ENCODE peak calls at places on chromosomes 16 and 17, in six cellular contexts. F is uterus, S is esophagus squamous epithelium, O is A549, D is PC-9, T is K562. R is an unnamed sample.
A peak's percentile ranks its signal among the peaks of the same experiment; 100 is the strongest.

GRCh38 chr17:20278805-20279204 is 188.5 kb downstream of the LGALS9B start:
- DNase-seq in F (no peak), S (no peak), O (no peak), D (no peak), T (no peak), R (no peak)

GRCh38 chr17:18950944-18951905 is 740 bp upstream of the SLC5A10 start:
- DNase-seq in F (no peak), S (no peak), O (no peak), D (no peak), T (no peak), R (no peak)

GRCh38 chr17:36849871-36850348 is 87.4 kb upstream of the LHX1 start:
- DNase-seq in F (no peak), S (no peak), O (peak; percentile 43), D (peak; percentile 54), T (peak; percentile 57), R (no peak)

GRCh38 chr16:89446975-89447293 is 43.4 kb downstream of the ANKRD11 start:
- DNase-seq in F (no peak), S (no peak), O (no peak), D (no peak), T (no peak), R (no peak)

GRCh38 chr17:39196820-39197331 is 593 bp downstream of the CACNB1 start:
- DNase-seq in F (no peak), S (no peak), O (peak; percentile 62), D (peak; percentile 64), T (no peak), R (peak; percentile 73)

GRCh38 chr17:43940630-43941029 is 1.6 kb downstream of the PPY start:
- DNase-seq in F (no peak), S (no peak), O (peak; percentile 58), D (peak; percentile 27), T (peak; percentile 55), R (peak; percentile 86)

GRCh38 chr16:47018223-47018891 is 44.9 kb upstream of the DNAJA2 start:
- DNase-seq in F (no peak), S (no peak), O (peak; percentile 75), D (peak; percentile 50), T (peak; percentile 61), R (peak; percentile 62)

GRCh38 chr16:49547448-49547847 is 173.8 kb downstream of the C16orf78 start:
- DNase-seq in F (no peak), S (no peak), O (no peak), D (no peak), T (no peak), R (no peak)

GRCh38 chr17:28950017-28950751 is 1.1 kb downstream of the PHF12 start:
- DNase-seq in F (peak; percentile 54), S (no peak), O (peak; percentile 64), D (peak; percentile 19), T (peak; percentile 34), R (peak; percentile 80)

GRCh38 chr16:3999479-3999868 is 116.8 kb downstream of the ADCY9 start:
- DNase-seq in F (peak; percentile 81), S (no peak), O (peak; percentile 29), D (no peak), T (no peak), R (no peak)

GRCh38 chr16:83733301-83733700 is 74.5 kb upstream of the HSBP1 start:
- DNase-seq in F (no peak), S (no peak), O (no peak), D (no peak), T (no peak), R (no peak)

GRCh38 chr17:45668316-45668715 is 115.8 kb upstream of the CRHR1 start:
- DNase-seq in F (no peak), S (no peak), O (no peak), D (no peak), T (no peak), R (no peak)

GRCh38 chr17:78995022-78995760 is 14.4 kb downstream of the CANT1 start:
- DNase-seq in F (peak; percentile 16), S (no peak), O (no peak), D (no peak), T (no peak), R (no peak)

DNA sequence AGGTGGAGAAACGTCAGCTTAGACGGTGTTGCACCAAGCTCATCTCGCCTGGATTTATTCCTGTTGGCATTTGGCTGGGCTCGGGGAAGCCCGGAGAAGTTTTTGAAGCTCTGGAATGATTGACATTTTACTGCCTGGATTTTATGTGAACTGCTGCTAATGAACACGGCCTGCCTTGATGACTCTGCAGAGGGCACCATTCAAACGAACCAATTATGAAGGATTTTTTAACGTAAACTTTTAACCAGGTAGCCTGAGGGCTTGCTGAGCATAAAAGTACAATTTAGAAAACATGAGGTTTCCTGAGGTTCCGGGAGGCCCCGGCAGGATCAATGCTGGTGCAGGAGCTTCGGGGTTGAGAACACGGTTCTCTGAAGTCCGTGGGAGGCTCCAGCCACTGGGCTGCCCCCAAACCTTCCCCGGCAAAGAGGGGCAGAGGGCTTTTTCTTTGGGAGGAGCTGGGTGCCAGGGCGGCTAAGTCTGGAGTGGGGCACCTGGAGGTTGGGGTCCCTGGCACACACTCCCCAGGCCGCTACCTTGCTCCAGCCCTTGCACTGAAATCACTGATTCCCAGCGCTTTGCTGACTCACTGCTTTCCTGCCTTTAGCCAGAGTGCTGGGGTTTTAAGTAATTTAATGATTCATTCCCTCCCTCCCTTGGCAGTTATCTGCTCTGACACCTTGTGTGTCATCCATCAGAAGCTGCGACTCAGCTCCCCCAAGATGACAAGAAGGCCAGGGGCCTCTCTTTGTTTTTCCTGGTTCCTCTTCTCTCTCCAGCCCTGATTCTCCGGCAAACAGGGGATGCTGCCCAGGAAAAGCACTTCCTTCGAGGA is 161.2 kb upstream of the IRX3 start:
- DNase-seq in F (no peak), S (no peak), O (peak; percentile 49), D (peak; percentile 17), T (peak; percentile 82), R (no peak)
- H3K27ac ChIP-seq in F (no peak overlapping the region), S (no peak overlapping the region), O (peak overlapping the region; percentile 57), D (peak overlapping the region; percentile 22), T (no peak overlapping the region), R (no peak overlapping the region)

GRCh38 chr17:41377546-41377945 is 4.6 kb downstream of the KRT34 start:
- DNase-seq in F (no peak), S (no peak), O (no peak), D (no peak), T (no peak), R (no peak)
- TF ChIP-seq CTCF in F (no peak), S (no peak), O (no peak), D (no peak), T (no peak), R (no peak)

GRCh38 chr17:61412860-61413653 is 13.4 kb downstream of the TBX2 start:
- DNase-seq in F (no peak), S (no peak), O (peak; percentile 8), D (no peak), T (no peak), R (peak; percentile 84)
- H3K27ac ChIP-seq in F (peak overlapping the region; percentile 91), S (peak overlapping the region; percentile 88), O (peak overlapping the region; percentile 85), D (no peak overlapping the region), T (no peak overlapping the region), R (no peak overlapping the region)

DNA sequence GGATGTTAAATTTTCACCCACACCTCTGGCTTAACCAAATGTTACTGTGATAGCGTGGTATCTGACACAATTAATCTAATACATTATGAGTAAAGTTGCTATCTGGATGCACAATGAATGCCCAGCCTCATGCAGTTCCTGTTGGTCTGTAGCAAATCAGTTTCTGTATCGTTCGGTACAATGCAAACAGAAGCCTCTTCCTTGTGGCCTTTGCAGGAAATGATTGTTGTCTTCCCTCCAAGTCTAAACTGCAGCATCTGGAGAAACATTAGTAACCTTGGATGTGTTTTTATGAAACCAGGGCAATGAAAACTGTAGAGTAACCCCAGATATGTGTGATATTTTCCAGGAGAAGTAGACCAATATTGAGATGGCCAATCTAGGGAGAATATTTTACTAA is 46.8 kb downstream of the CYB561 start:
- DNase-seq in F (no peak), S (no peak), O (no peak), D (no peak), T (no peak), R (no peak)
- TF ChIP-seq CTCF in F (no peak), S (no peak), O (no peak), D (no peak), T (no peak), R (no peak)

DNA sequence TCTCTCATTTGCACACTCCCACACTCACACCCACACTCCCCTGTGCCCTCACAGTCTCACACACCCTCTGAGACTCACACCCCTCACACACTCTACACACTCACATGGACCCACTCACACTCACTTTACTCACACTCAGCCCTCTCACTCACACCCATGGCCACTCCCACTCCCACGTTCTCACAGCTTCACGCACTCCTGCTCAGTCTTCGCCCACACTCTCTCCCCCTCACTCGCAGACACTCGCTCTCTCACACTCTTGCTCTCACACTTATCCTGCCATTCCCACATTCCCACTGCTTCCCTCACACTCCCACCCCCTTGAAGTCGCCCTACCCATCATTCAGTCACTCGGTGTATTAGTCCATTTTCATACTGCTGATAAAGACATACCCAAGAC is 47.9 kb downstream of the CCDC182 start:
- DNase-seq in F (no peak), S (no peak), O (no peak), D (no peak), T (no peak), R (no peak)
- H3K27ac ChIP-seq in F (no peak overlapping the region), S (no peak overlapping the region), O (no peak overlapping the region), D (no peak overlapping the region), T (no peak overlapping the region), R (no peak overlapping the region)

DNA sequence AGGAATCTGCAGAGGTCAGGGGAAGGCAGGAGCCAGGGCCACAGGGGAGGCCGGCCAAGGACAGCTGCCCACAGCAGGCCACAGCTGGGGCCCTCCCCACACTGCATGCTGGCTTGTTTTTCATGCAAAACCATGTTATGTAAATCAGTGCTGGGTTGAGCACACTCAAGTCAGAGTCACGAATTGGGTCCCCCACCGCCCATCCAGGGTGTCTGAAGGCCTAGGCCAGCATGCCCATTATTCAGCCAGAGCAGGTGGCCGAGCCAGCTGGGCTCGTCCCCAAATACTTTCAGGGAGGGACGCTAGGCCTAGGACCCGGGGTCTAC is 51.2 kb upstream of the TOB1 start:
- DNase-seq in F (no peak), S (no peak), O (no peak), D (no peak), T (no peak), R (peak; percentile 75)
- TF ChIP-seq CTCF in F (no peak), S (no peak), O (no peak), D (no peak), T (no peak), R (no peak)

DNA sequence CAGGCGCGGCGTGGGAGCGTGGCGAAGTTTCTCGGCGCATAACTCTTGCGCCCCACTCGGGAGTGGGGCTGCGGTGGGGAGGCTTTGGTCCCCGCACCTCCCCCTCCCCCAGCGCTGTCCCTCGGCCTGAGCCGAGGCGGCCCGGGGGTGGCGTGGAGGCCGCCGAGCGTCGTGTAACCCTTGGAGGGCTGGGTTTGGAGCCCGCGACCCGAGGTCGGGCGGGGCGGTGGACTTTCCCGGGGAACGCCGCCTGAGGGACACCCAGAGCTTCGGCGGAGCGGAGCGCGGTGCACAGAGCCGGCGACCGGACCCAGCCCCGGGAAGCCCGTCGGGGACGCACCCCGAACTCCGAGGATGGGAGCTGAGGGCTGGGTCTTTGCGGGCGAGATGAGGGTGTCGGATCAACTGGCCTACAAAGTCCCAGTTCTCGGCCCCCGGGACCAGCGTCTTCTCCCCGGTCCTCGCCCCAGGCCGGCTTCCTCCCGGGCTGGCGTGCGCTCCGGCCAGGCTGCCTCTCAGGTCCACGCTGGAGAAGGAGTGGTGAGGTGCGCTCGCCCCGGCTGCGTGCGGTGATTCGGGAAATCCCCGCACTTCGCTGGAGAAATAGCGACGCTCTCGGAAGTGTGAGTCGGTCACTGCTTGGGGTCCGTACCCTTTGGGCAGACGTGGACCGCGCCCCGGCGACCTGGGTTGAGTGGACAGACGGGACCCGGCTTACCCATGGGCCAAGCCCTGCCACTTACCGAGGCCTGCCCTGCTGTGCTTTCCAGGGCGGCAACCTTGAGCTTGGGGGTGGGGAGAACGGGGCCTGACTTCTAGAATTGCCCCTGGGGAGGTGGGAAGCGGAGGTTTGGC is 168.4 kb downstream of the RAB11FIP4 start:
- DNase-seq in F (no peak), S (no peak), O (peak; percentile 22), D (peak; percentile 24), T (no peak), R (no peak)
- H3K27ac ChIP-seq in F (peak overlapping the region; percentile 91), S (peak overlapping the region; percentile 93), O (peak overlapping the region; percentile 98), D (peak overlapping the region; percentile 74), T (no peak overlapping the region), R (no peak overlapping the region)

R was measured in H9.